ENCODE peak calls at places on chromosomes 4 and X, in six cellular contexts. Q, M, T, Y, B and D are unnamed samples.

GRCh38 chr4:118032691-118033090 is 1.6 kb upstream of the NDST3 start:
- DNase-seq in Q (no peak), M (peak; percentile 30), T (peak; percentile 5), Y (peak; percentile 3), B (no peak), D (no peak)

GRCh38 chrX:134520860-134521390 is 61.0 kb downstream of the HPRT1 start:
- DNase-seq in Q (no peak), M (peak; percentile 80), T (peak; percentile 80), Y (peak; percentile 82), B (no peak), D (no peak)

GRCh38 chr4:31793907-31794306 is 1073.7 kb downstream of the PCDH7 start:
- DNase-seq in Q (no peak), M (peak; percentile 7), T (peak; percentile 7), Y (no peak), B (no peak), D (no peak)

GRCh38 chr4:52823478-52824092 is 38.5 kb upstream of the RASL11B start:
- DNase-seq in Q (no peak), M (no peak), T (peak; percentile 7), Y (no peak), B (no peak), D (no peak)

GRCh38 chr4:171430495-171430894 is 382.7 kb upstream of the GALNTL6 start:
- DNase-seq in Q (no peak), M (no peak), T (no peak), Y (no peak), B (no peak), D (no peak)

GRCh38 chr4:106329027-106329618 is 12.8 kb downstream of the AIMP1 start:
- DNase-seq in Q (no peak), M (peak; percentile 66), T (peak; percentile 60), Y (peak; percentile 46), B (no peak), D (no peak)

GRCh38 chr4:102574317-102574716 is 73.2 kb downstream of the NFKB1 start:
- DNase-seq in Q (no peak), M (no peak), T (peak; percentile 47), Y (no peak), B (no peak), D (no peak)

GRCh38 chrX:129976441-129976840 is 6.0 kb upstream of the BCORL1 start:
- DNase-seq in Q (no peak), M (no peak), T (no peak), Y (no peak), B (no peak), D (no peak)

GRCh38 chr4:11223261-11223660 is 205.4 kb downstream of the HS3ST1 start:
- DNase-seq in Q (no peak), M (peak; percentile 4), T (no peak), Y (no peak), B (no peak), D (no peak)

GRCh38 chr4:138092060-138092459 is 150.1 kb downstream of the SLC7A11 start:
- DNase-seq in Q (no peak), M (peak; percentile 30), T (no peak), Y (no peak), B (no peak), D (no peak)

GRCh38 chr4:138090918-138091659 is 151.1 kb downstream of the SLC7A11 start:
- DNase-seq in Q (no peak), M (no peak), T (no peak), Y (no peak), B (no peak), D (no peak)

GRCh38 chr4:138087181-138087714 is 154.9 kb downstream of the SLC7A11 start:
- DNase-seq in Q (no peak), M (no peak), T (no peak), Y (no peak), B (no peak), D (no peak)

GRCh38 chr4:138088449-138089208 is 153.5 kb downstream of the SLC7A11 start:
- DNase-seq in Q (no peak), M (no peak), T (no peak), Y (no peak), B (no peak), D (no peak)

GRCh38 chr4:138090145-138090917 is 151.8 kb downstream of the SLC7A11 start:
- DNase-seq in Q (peak; percentile 63), M (peak; percentile 71), T (peak; percentile 88), Y (peak; percentile 68), B (peak; percentile 28), D (peak; percentile 5)
- H3K4me3 ChIP-seq in Q (no peak overlapping the region), M (no peak overlapping the region), T (peak overlapping the region; percentile 45), Y (peak overlapping the region; percentile 29), B (peak overlapping the region; percentile 54), D (no peak overlapping the region)

DNA sequence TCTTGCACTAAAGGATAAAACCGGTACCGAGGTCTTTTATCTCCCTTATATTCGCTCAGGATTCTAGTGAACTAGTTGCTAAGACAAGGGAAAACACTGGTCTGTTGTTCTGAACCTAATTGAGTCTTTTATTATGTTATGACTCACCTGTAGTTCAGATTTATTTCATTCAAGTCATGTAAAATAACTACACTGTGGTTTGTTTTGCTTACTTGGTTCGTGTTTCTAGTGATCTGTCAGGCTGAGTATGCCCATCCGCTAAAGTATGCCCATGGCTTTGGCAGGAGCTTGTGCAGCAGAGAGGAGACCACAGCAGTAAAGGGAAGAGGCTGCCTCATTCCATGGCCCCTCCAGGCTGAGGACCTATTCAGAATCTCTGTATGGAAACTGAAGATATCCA is 126.1 kb downstream of the AFF1 start:
- DNase-seq in Q (no peak), M (no peak), T (peak; percentile 46), Y (no peak), B (no peak), D (no peak)
- H3K27ac ChIP-seq in Q (no peak overlapping the region), M (no peak overlapping the region), T (no peak overlapping the region), Y (no peak overlapping the region), B (no peak overlapping the region), D (no peak overlapping the region)

GRCh38 chr4:85722806-85723205 is 247.9 kb downstream of the ARHGAP24 start:
- DNase-seq in Q (no peak), M (no peak), T (no peak), Y (no peak), B (no peak), D (no peak)
- H3K4me1 ChIP-seq in Q (peaks cover 5% of the 10 kb centered on the region), M (no peaks in the 10 kb centered on the region), T (no peaks in the 10 kb centered on the region), Y (peaks cover 37% of the 10 kb centered on the region), B (peaks cover 6% of the 10 kb centered on the region), D (no peaks in the 10 kb centered on the region)

GRCh38 chrX:2397648-2398340 is 103.0 kb downstream of the DHRSX start:
- DNase-seq in Q (no peak), M (no peak), T (peak; percentile 31), Y (no peak), B (no peak), D (no peak)

GRCh38 chrX:2398341-2398656 is 102.5 kb downstream of the DHRSX start:
- DNase-seq in Q (no peak), M (no peak), T (no peak), Y (no peak), B (no peak), D (no peak)

GRCh38 chrX:2401590-2402360 is 99.0 kb downstream of the DHRSX start:
- DNase-seq in Q (no peak), M (no peak), T (peak; percentile 26), Y (no peak), B (peak; percentile 71), D (no peak)

GRCh38 chrX:2402361-2402690 is 98.5 kb downstream of the DHRSX start:
- DNase-seq in Q (no peak), M (no peak), T (no peak), Y (no peak), B (no peak), D (no peak)

GRCh38 chrX:2401201-2401589 is 99.6 kb downstream of the DHRSX start:
- DNase-seq in Q (no peak), M (no peak), T (no peak), Y (no peak), B (peak; percentile 25), D (no peak)
- H3K4me3 ChIP-seq in Q (no peak overlapping the region), M (no peak overlapping the region), T (no peak overlapping the region), Y (no peak overlapping the region), B (peak overlapping the region; percentile 35), D (no peak overlapping the region)

GRCh38 chrX:40100537-40101429 is 3.0 kb upstream of the BCOR start:
- DNase-seq in Q (no peak), M (no peak), T (no peak), Y (no peak), B (no peak), D (no peak)

GRCh38 chrX:40098264-40099045 is 697 bp upstream of the BCOR start:
- DNase-seq in Q (no peak), M (peak; percentile 72), T (peak; percentile 39), Y (peak; percentile 71), B (no peak), D (peak; percentile 57)

GRCh38 chrX:40100141-40100536 is 2.4 kb upstream of the BCOR start:
- DNase-seq in Q (no peak), M (no peak), T (no peak), Y (no peak), B (no peak), D (no peak)

GRCh38 chrX:40097492-40098263 is at the start of gene BCOR:
- DNase-seq in Q (no peak), M (peak; percentile 70), T (peak; percentile 54), Y (peak; percentile 80), B (no peak), D (peak; percentile 54)

GRCh38 chrX:40099046-40099968 is 1.5 kb upstream of the BCOR start:
- DNase-seq in Q (no peak), M (peak; percentile 71), T (no peak), Y (no peak), B (no peak), D (peak; percentile 38)
- H3K27ac ChIP-seq in Q (peak overlapping the region; percentile 67), M (no peak overlapping the region), T (no peak overlapping the region), Y (peak overlapping the region; percentile 98), B (peak overlapping the region; percentile 83), D (peak overlapping the region; percentile 58)